ENCODE peak calls at places on chromosomes 11 and 22, in five cellular contexts. V is CD4-positive, alpha-beta T cell; Q is upper lobe of right lung; E is WTC11; I is astrocyte of the spinal cord. G is an unnamed sample.

GRCh38 chr11:17513853-17514252 is 30.4 kb downstream of the USH1C start:
- DNase-seq in V (no peak), Q (no peak), E (no peak), I (no peak), G (no peak)

GRCh38 chr11:76210920-76211851 is 4.9 kb upstream of the WNT11 start:
- DNase-seq in V (no peak), Q (no peak), E (no peak), I (no peak), G (peak)

GRCh38 chr22:43011079-43011478 is 3.9 kb downstream of the PACSIN2 start:
- DNase-seq in V (no peak), Q (no peak), E (no peak), I (no peak), G (no peak)

GRCh38 chr11:78219493-78220217 is 30.9 kb downstream of the USP35 start:
- DNase-seq in V (no peak), Q (no peak), E (peak), I (no peak), G (no peak)

GRCh38 chr22:44620129-44620840 is 81.7 kb upstream of the PRR5 start:
- DNase-seq in V (peak), Q (no peak), E (peak), I (peak), G (peak)

GRCh38 chr11:71286701-71287643 is 34.6 kb upstream of the SHANK2 start:
- DNase-seq in V (no peak), Q (peak), E (peak), I (peak), G (no peak)

GRCh38 chr11:76947190-76947589 is 86.5 kb downstream of the ACER3 start:
- DNase-seq in V (no peak), Q (no peak), E (no peak), I (no peak), G (no peak)

GRCh38 chr22:21700822-21701221 is 34.8 kb downstream of the YPEL1 start:
- DNase-seq in V (no peak), Q (no peak), E (no peak), I (no peak), G (no peak)

GRCh38 chr22:47333625-47334024 is 571.2 kb downstream of the TBC1D22A start:
- DNase-seq in V (no peak), Q (no peak), E (no peak), I (peak), G (no peak)

GRCh38 chr11:25272214-25272613 is 775.4 kb downstream of the LUZP2 start:
- DNase-seq in V (no peak), Q (no peak), E (no peak), I (no peak), G (no peak)

GRCh38 chr11:3101921-3102640 is 44.9 kb upstream of the CARS1 start:
- DNase-seq in V (no peak), Q (peak), E (no peak), I (no peak), G (peak)

GRCh38 chr11:357582-357981 is 11.7 kb upstream of the B4GALNT4 start:
- DNase-seq in V (no peak), Q (no peak), E (no peak), I (no peak), G (no peak)

GRCh38 chr11:30171661-30172060 is 59.2 kb upstream of the FSHB start:
- DNase-seq in V (no peak), Q (no peak), E (no peak), I (no peak), G (no peak)

GRCh38 chr22:29306175-29306829 is at the start of gene GAS2L1:
- DNase-seq in V (peak), Q (peak), E (peak), I (peak), G (no peak)

GRCh38 chr11:105609341-105609781 is 512 bp upstream of the GRIA4 start:
- DNase-seq in V (no peak), Q (no peak), E (peak), I (peak), G (no peak)

GRCh38 chr22:23395476-23396361 is 184.4 kb downstream of the IGLL1 start:
- DNase-seq in V (no peak), Q (peak), E (peak), I (no peak), G (no peak)

GRCh38 chr11:110797453-110797852 is 85.2 kb upstream of the ARHGAP20 start:
- DNase-seq in V (no peak), Q (no peak), E (no peak), I (peak), G (no peak)

GRCh38 chr11:65613091-65613928 is 711 bp downstream of the MAP3K11 start:
- DNase-seq in V (no peak), Q (no peak), E (no peak), I (no peak), G (no peak)

GRCh38 chr22:38187413-38188212 is 6.0 kb upstream of the PLA2G6 start:
- DNase-seq in V (no peak), Q (no peak), E (no peak), I (no peak), G (no peak)

GRCh38 chr11:1882265-1883238 is 9.1 kb downstream of the PRR33 start:
- DNase-seq in V (peak), Q (peak), E (peak), I (peak), G (peak)

GRCh38 chr11:91097069-91097468 is 874.2 kb upstream of the CHORDC1 start:
- DNase-seq in V (no peak), Q (no peak), E (no peak), I (no peak), G (no peak)

GRCh38 chr11:2585566-2586090 is 114.2 kb downstream of the KCNQ1OT1 start:
- DNase-seq in V (no peak), Q (peak), E (no peak), I (no peak), G (no peak)

GRCh38 chr11:87430821-87431220 is 393.1 kb downstream of the TMEM135 start:
- DNase-seq in V (no peak), Q (no peak), E (no peak), I (no peak), G (no peak)

GRCh38 chr22:46230262-46230901 is 19.7 kb downstream of the CDPF1 start:
- DNase-seq in V (no peak), Q (no peak), E (no peak), I (no peak), G (no peak)

GRCh38 chr11:113884361-113884836 is 9.0 kb upstream of the USP28 start:
- DNase-seq in V (no peak), Q (no peak), E (peak), I (peak), G (no peak)

GRCh38 chr11:77047007-77047927 is 13.1 kb downstream of the B3GNT6 start:
- DNase-seq in V (peak), Q (no peak), E (peak), I (peak), G (no peak)

GRCh38 chr11:123707606-123708205 is 33.8 kb downstream of the ZNF202 start:
- DNase-seq in V (peak), Q (no peak), E (peak), I (peak), G (no peak)

DNA sequence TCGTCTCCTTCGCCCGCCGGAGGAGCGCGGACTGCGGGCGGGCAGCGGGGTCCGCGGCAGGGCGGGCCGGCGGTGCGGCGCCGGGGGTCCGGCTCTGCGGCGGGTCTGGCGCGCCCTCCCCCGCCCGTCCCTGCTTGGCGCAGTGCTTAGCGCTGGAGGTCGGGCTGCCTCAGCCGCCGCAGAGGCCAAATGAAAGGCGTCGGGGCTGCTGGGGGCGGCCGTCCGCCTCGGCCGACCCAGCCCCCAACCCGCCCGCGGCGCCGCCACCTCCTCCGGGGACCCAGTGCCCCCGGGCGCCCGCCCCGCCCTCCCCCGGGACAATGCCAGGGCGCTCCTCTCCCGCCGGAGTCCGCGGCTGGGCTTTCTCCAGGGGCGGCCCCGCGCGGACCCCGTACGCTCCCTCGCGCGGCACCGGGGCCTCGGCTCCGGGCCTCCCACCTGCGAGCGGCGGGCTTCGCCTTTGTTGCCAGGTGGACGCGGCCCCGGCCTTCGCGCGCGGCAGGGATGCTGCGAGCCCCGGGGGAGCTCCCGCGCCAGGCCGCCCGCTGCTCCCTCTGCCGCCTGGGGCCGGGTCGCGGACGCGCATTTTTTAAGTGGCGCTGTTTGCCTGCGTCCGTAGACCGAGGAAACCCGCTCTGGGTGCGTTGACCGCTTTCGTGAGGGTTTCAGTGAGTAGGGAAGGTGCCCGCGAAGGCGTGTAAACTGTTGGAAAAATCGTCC is 575 bp downstream of the APLP2 start:
- DNase-seq in V (peak), Q (peak), E (peak), I (peak), G (peak)
- TF ChIP-seq CTCF in V (no peak), Q (peak), E (no peak), I (peak), G (no peak)

GRCh38 chr11:117098269-117099231 is at the start of gene SIK3:
- DNase-seq in V (peak), Q (peak), E (peak), I (peak), G (peak)
- TF ChIP-seq CTCF in V (peak), Q (no peak), E (no peak), I (peak), G (no peak)

DNA sequence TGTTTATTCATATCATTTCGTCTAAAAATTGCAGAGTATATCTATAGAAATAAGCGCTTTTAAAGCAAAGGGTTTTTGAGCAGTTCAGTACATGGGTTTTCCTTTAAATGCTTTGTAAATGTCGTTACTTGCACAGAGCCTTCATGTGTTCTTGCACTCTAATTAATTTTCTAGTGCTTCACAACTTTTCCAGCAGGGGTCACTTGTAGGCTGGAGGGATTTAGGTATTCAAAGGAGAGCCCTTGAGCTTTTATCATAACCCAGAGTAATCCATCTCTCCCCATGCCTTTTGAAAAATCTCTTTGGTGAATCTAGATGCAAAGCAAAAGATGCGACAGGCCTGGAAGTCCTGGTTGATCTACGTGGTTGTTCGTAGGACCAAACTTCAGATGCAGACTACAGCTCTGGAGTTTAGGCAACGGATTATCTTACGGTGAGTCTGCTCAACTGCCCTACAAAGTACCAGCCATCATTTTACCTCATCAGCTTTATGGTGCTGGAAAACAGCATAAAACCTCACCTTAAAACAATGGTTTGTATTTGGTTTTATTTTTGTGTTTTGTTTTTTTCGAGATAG is 60.4 kb downstream of the SFI1 start:
- DNase-seq in V (no peak), Q (no peak), E (no peak), I (peak), G (no peak)
- TF ChIP-seq CTCF in V (peak), Q (peak), E (peak), I (peak), G (peak)

GRCh38 chr11:64358536-64358906 is 441 bp upstream of the RPS6KA4 start:
- DNase-seq in V (no peak), Q (no peak), E (no peak), I (no peak), G (no peak)

GRCh38 chr11:64357904-64358535 is 942 bp upstream of the RPS6KA4 start:
- DNase-seq in V (no peak), Q (no peak), E (no peak), I (no peak), G (no peak)

GRCh38 chr11:64355078-64355940 is 3.7 kb upstream of the RPS6KA4 start:
- DNase-seq in V (no peak), Q (peak), E (peak), I (peak), G (peak)

GRCh38 chr11:64357446-64357845 is 1.5 kb upstream of the RPS6KA4 start:
- DNase-seq in V (no peak), Q (no peak), E (no peak), I (no peak), G (no peak)

DNA sequence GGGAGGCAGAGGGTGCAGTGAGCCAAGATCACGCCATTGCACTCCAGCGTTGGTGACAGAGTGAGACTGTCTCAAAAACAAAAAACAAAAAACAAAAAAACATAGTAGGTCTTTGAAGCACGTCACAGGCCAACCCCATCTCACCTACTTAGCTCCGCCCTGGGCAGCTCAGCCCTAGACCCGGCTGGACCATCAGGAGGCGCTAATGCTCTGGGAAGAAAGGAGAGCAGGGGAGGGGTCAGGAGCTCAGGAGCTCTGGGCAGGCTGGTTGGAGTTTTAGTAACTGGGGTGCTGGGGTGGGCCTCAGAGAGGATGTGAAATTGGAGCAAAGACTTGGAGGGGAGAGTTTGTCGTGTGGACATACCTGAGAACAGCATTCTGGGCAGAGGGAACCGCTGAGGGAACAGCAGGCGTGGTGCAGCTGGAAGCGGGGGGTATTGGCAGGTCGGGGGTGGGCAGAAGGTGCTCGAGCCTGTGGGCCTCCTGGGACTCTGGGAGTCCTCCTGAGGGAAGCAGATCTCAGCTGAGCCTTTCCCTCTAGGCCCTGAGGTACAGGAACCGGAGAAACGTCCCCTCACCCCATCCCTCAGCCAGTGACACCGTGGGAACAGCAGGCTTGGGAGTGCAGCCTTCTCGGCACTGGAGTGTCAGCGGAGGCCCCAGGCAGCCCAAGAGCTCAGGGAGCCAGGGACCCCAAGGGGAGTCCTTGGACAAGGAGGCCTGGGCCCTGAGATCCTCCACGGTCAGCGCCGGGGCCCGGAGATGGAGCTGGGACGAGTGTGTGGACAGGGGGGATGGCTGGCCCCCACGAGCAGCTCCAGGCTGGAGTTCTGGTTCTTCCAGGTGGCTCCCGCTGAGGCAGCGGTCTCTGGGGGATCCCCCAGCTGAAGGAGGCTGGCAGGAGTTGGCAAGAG is 2.2 kb upstream of the RPS6KA4 start:
- DNase-seq in V (no peak), Q (peak), E (peak), I (peak), G (no peak)
- TF ChIP-seq CTCF in V (no peak), Q (peak), E (peak), I (peak), G (no peak)

G was measured in activated B cell treated with CpG ODN at 0.5 μM for 24 hours.